ENCODE peak calls at places on chromosome 12, in eight cellular contexts. W, S, Z, I, Q, A, C and V are unnamed samples.

GRCh38 chr12:124921200-124922008 is 7.0 kb upstream of the UBC start:
- DNase-seq in W (peak), A (no peak), S (peak), C (no peak), I (peak), Q (no peak), Z (peak), V (peak)

GRCh38 chr12:19561411-19561961 is 122.2 kb downstream of the AEBP2 start:
- DNase-seq in I (no peak), S (peak), A (no peak), Q (no peak), Z (no peak), W (no peak), C (no peak), V (no peak)

GRCh38 chr12:108131035-108131434 is 1.9 kb downstream of the WSCD2 start:
- DNase-seq in C (no peak), I (no peak), W (no peak), Q (no peak), S (no peak), A (no peak), Z (no peak), V (no peak)

GRCh38 chr12:78725951-78726550 is 138.5 kb upstream of the SYT1 start:
- DNase-seq in S (no peak), I (no peak), C (no peak), W (no peak), Q (no peak), A (no peak), Z (no peak), V (peak)

GRCh38 chr12:89547116-89547515 is 21.3 kb upstream of the POC1B start:
- DNase-seq in C (no peak), S (no peak), A (no peak), W (no peak), Z (no peak), I (no peak), Q (no peak), V (no peak)

GRCh38 chr12:92042791-92043531 is 102.7 kb downstream of the BTG1 start:
- DNase-seq in W (no peak), Z (no peak), A (no peak), S (no peak), I (no peak), Q (no peak), C (no peak), V (no peak)

GRCh38 chr12:101891462-101891971 is 14.1 kb downstream of the DRAM1 start:
- DNase-seq in S (peak), W (no peak), A (no peak), Q (peak), I (no peak), Z (peak), C (peak), V (peak)

GRCh38 chr12:62006076-62006732 is 254.0 kb upstream of the USP15 start:
- DNase-seq in Q (no peak), W (no peak), S (peak), I (no peak), C (no peak), Z (peak), A (no peak), V (peak)

GRCh38 chr12:43655586-43655985 is 103.0 kb downstream of the PUS7L start:
- DNase-seq in I (no peak), C (no peak), Q (no peak), W (no peak), A (no peak), Z (no peak), S (peak), V (no peak)

GRCh38 chr12:81222841-81223595 is 145.1 kb downstream of the ACSS3 start:
- DNase-seq in S (no peak), Q (no peak), Z (no peak), C (no peak), I (no peak), W (no peak), A (no peak), V (no peak)

GRCh38 chr12:1347294-1347693 is 247.1 kb downstream of the FBXL14 start:
- DNase-seq in S (no peak), Q (no peak), I (no peak), C (no peak), A (no peak), W (no peak), Z (no peak), V (no peak)

GRCh38 chr12:124828264-124829007 is 35.2 kb downstream of the SCARB1 start:
- DNase-seq in Z (peak), W (no peak), C (no peak), S (peak), I (no peak), Q (no peak), A (no peak), V (peak)

GRCh38 chr12:106296179-106296877 is 6.2 kb upstream of the TCP11L2 start:
- DNase-seq in W (no peak), I (no peak), C (no peak), Q (no peak), S (peak), A (no peak), Z (no peak), V (peak)

GRCh38 chr12:34218193-34219045 is 196.1 kb downstream of the ALG10 start:
- DNase-seq in I (peak), S (peak), C (no peak), Z (peak), A (peak), Q (peak), W (no peak), V (peak)

GRCh38 chr12:19712041-19712440 is 272.7 kb downstream of the AEBP2 start:
- DNase-seq in I (no peak), Q (no peak), W (no peak), Z (no peak), S (peak), A (no peak), C (peak), V (no peak)

GRCh38 chr12:113958108-113958507 is 8.0 kb downstream of the RBM19 start:
- DNase-seq in W (no peak), Q (no peak), Z (no peak), A (no peak), I (no peak), S (no peak), C (no peak), V (no peak)

GRCh38 chr12:10466311-10466710 is 13.1 kb upstream of the KLRC1 start:
- DNase-seq in Z (no peak), S (no peak), Q (no peak), I (no peak), C (no peak), W (no peak), A (no peak), V (no peak)

GRCh38 chr12:67483871-67484554 is 164.5 kb upstream of the DYRK2 start:
- DNase-seq in Z (no peak), I (no peak), Q (no peak), S (no peak), A (no peak), C (no peak), W (no peak), V (no peak)

GRCh38 chr12:2844786-2845185 is 10.0 kb upstream of the NRIP2 start:
- DNase-seq in W (no peak), Z (no peak), C (no peak), Q (no peak), A (no peak), S (peak), I (no peak), V (no peak)

GRCh38 chr12:64583395-64584172 is 26.7 kb upstream of the RASSF3 start:
- DNase-seq in Z (peak), W (no peak), Q (no peak), S (no peak), C (no peak), I (no peak), A (no peak), V (no peak)

GRCh38 chr12:47892819-47893218 is 12.0 kb downstream of the VDR start:
- DNase-seq in I (no peak), Q (no peak), S (no peak), Z (no peak), W (no peak), C (no peak), A (no peak), V (no peak)

GRCh38 chr12:67519824-67520433 is 128.6 kb upstream of the DYRK2 start:
- DNase-seq in S (no peak), Z (no peak), C (no peak), A (no peak), I (no peak), Q (no peak), W (no peak), V (no peak)

GRCh38 chr12:113591480-113591971 is 119.9 kb upstream of the LHX5 start:
- DNase-seq in I (no peak), Q (no peak), C (no peak), Z (no peak), W (peak), A (no peak), S (no peak), V (peak)

GRCh38 chr12:10771132-10771733 is 31.2 kb downstream of the TAS2R7 start:
- DNase-seq in Z (no peak), W (no peak), A (no peak), I (no peak), C (peak), Q (no peak), S (peak), V (peak)

GRCh38 chr12:69886715-69887114 is 61.7 kb downstream of the MYRFL start:
- DNase-seq in Z (no peak), S (no peak), W (no peak), C (no peak), Q (no peak), I (no peak), A (no peak), V (no peak)

GRCh38 chr12:90925562-90925961 is 29.4 kb downstream of the CCER1 start:
- DNase-seq in S (no peak), I (no peak), Q (no peak), C (no peak), A (no peak), W (no peak), Z (no peak), V (no peak)

GRCh38 chr12:104219908-104220404 is 4.4 kb downstream of the TXNRD1 start:
- DNase-seq in C (no peak), W (no peak), I (no peak), Q (peak), S (peak), Z (peak), A (no peak), V (peak)

GRCh38 chr12:90706036-90706435 is 248.9 kb downstream of the CCER1 start:
- DNase-seq in W (no peak), A (no peak), S (no peak), Z (no peak), C (no peak), Q (no peak), I (no peak), V (no peak)

GRCh38 chr12:124747426-124748161 is 116.1 kb downstream of the SCARB1 start:
- DNase-seq in I (no peak), C (no peak), W (no peak), A (no peak), Z (no peak), S (peak), Q (no peak), V (peak)

GRCh38 chr12:18468521-18469075 is 207.3 kb downstream of the PIK3C2G start:
- DNase-seq in S (no peak), C (no peak), I (no peak), W (no peak), Z (no peak), A (no peak), Q (no peak), V (no peak)

GRCh38 chr12:31715283-31715825 is 13.5 kb downstream of the AMN1 start:
- DNase-seq in S (no peak), W (no peak), I (no peak), Z (no peak), A (no peak), Q (no peak), C (no peak), V (peak)

GRCh38 chr12:105172037-105172436 is 63.9 kb downstream of the APPL2 start:
- DNase-seq in C (no peak), S (no peak), Q (no peak), Z (no peak), A (no peak), I (no peak), W (no peak), V (no peak)

GRCh38 chr12:46675736-46676135 is 150.1 kb downstream of the SLC38A4 start:
- DNase-seq in Z (peak), I (no peak), C (no peak), A (no peak), S (peak), W (no peak), Q (no peak), V (peak)

GRCh38 chr12:46354111-46354798 is 18.3 kb downstream of the SLC38A2 start:
- DNase-seq in A (no peak), Q (no peak), W (no peak), C (no peak), S (no peak), Z (no peak), I (no peak), V (no peak)

GRCh38 chr12:51869490-51869865 is 18.4 kb upstream of the ANKRD33 start:
- DNase-seq in W (no peak), Q (no peak), C (no peak), I (no peak), S (no peak), A (no peak), Z (no peak), V (no peak)
- H3K4me3 ChIP-seq in W (peak), Q (no peak), C (no peak), I (no peak), S (peak), A (peak), Z (no peak), V (peak)

DNA sequence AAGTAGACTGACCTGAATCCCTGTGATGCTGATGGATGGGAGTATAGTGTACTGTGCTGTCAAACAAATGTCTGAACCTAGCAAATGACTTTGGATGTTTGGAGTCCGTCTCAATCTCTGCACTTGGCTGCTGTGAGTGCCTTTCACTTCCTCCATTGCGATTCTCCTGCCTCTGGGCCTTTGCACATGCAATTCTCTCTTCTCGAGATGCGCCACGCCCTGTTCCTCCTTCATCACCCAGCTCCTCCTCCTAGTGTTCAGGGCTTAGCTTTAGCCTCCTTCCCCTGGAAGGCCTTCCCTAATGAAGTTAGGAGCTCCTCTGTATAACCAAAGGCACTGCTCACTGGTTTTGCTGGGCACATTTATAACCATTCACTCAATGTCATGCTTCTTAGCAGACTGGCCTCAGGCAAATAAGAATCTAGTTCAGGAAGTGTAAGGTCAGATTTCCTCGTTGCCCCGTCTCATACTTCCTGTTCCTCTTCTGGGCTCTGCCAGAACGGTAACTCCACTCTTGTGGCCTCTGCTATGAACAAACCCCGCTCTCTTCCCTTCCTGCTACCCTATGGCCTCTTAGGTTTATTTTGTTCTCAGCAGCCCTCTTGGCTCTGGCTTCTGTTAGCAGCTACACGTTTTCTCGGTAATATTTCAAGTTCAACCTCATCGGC is 171.4 kb downstream of the CRADD start:
- DNase-seq in I (no peak), S (no peak), W (no peak), Z (no peak), C (no peak), Q (no peak), A (no peak), V (no peak)
- H3K27ac ChIP-seq in I (no peak), S (no peak), W (no peak), Z (no peak), C (no peak), Q (no peak), A (peak), V (no peak)

GRCh38 chr12:6226701-6227096 is 26.5 kb downstream of the CD9 start:
- DNase-seq in I (no peak), C (no peak), A (no peak), Z (no peak), Q (no peak), S (no peak), W (peak), V (peak)

GRCh38 chr12:6225630-6226001 is 25.4 kb downstream of the CD9 start:
- DNase-seq in A (no peak), S (no peak), Z (no peak), Q (no peak), C (no peak), W (no peak), I (no peak), V (peak)

GRCh38 chr12:6228535-6229223 is 28.5 kb downstream of the CD9 start:
- DNase-seq in Z (no peak), S (no peak), I (no peak), W (peak), A (no peak), Q (no peak), C (no peak), V (peak)

GRCh38 chr12:6224550-6224949 is 24.4 kb downstream of the CD9 start:
- DNase-seq in C (no peak), S (no peak), I (no peak), Z (peak), W (peak), A (no peak), Q (no peak), V (peak)

DNA sequence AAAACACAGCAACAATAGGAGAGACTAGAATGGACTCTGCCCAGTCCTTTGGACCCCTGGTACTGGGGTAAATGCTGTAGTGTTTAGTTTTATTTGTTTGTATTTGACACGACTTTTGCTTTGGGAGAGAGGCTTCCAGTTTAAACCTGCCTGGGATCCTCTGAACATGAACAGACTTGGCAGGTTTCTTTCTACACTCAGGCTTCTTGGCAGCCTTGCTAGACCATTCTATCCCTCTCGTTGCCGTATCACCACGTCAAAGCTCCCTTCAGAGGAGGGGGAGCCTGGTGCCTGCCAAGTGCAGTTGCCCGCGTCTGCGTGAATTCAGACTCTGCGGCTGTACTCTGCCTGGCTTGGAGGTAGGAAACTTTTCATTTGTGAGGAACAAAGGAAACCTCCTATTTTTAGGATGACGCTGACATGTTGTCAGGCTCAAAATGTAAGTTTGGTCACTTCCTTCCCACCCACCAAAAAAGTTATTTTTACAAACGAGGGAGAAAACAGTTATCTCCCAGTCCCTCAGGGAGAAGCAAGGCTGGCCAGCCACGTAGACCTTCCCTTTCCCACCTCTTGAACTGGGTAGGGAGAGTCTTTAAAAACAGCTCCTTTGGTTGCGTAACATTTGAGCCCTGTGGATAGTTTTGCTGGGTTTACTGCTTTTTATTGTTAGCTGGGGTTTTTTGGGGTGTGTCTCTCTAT is 26.0 kb downstream of the CD9 start:
- DNase-seq in Q (no peak), C (no peak), W (peak), Z (peak), S (no peak), A (peak), I (no peak), V (peak)
- H3K4me3 ChIP-seq in Q (no peak), C (no peak), W (peak), Z (no peak), S (no peak), A (peak), I (no peak), V (no peak)

GRCh38 chr12:49322708-49323523 is at the start of gene TROAP:
- DNase-seq in A (peak), Z (peak), W (peak), S (peak), C (peak), I (peak), Q (peak), V (peak)
- H3K27ac ChIP-seq in A (peak), Z (peak), W (no peak), S (peak), C (peak), I (peak), Q (peak), V (peak)

DNA sequence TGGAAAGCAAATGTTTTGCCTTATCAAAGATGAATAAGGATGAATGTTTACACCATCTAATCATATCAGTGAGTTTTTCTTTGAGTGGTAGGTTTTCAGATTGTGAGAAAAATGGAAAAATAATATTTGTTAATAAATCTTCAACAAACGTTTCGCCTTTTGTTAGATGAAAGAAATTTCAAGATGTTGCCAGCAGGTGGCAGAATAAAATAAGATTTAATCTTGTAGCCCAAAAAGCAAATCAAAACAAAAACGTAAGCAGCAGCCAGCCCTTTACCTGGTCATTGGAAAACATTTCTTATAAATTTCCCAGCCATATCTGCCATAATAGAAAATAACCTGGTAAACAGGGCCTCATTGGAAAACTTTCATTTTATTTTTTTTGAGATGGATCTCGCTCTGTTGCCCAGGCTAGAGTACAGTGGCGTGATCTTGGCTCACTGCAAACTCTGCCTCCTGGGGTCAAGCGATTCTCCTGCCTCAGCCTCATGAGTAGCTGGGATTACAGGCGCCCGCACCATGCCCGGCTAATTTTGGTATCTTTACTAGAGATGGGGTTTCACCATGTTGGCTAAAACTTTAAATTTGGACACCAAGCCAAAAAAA is 15.4 kb upstream of the TMEM120B start:
- DNase-seq in S (no peak), Z (no peak), W (no peak), I (no peak), Q (no peak), C (no peak), A (no peak), V (peak)
- H3K4me3 ChIP-seq in S (no peak), Z (no peak), W (no peak), I (no peak), Q (no peak), C (no peak), A (no peak), V (no peak)

DNA sequence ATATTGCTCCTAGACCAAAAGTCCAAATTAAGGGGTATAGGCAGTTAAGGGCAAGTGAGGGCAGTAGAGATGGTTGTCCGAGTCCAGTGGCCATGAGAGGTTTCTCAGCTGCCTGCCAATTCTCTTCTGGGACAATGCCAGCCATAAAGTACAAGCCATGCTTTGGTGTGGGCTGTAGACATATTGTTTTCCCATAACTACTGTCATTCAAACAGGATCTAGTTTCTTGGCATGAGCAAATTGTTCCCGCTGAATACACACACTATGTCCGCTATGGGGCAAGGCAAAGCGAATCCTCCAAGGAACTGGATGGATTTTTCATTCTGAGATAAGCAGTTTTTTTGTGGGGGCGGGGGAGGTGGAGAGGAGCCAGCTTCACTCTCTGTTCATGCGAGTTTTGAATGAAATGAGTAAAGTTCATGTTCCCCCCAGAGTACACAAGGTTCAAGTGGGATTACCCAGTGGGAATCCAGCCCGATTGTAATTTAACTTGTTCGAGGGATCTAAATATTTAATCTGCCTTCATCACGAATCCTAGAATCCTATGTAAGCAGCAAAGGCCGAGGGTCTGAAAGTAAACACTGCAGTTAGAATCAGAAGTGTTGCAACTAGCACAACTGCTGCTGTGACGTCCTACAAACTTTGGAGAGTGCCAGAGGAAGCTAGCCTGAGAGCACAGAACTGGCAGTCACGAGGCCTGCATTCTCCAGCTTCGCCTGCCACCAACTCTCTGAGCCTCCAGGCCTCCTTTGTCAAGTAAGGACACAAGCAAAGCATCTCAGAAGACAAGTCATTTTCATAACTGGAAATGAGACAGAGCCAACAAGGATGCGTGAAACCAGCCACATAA is 137.0 kb downstream of the CRADD start:
- DNase-seq in S (peak), I (no peak), A (peak), W (peak), Q (peak), C (peak), Z (peak), V (peak)
- H3K27ac ChIP-seq in S (peak), I (no peak), A (peak), W (peak), Q (peak), C (peak), Z (peak), V (peak)